ENCODE peak calls at places on chromosomes 3 and 15, in ten cellular contexts. One of them, this sample, is unnamed.

GRCh38 chr3:38579146-38579545 is 70.3 kb downstream of the SCN5A start:
- DNase-seq in glutamatergic neuron: peak
- DNase-seq in uterus: no peak
- DNase-seq in BJ: no peak
- DNase-seq in heart left ventricle: peak
- DNase-seq in fibroblast of lung: no peak
- DNase-seq in neural crest cell: no peak
- DNase-seq in mucosa of descending colon: no peak
- DNase-seq in bronchial epithelial cell: no peak
- DNase-seq in progenitor cell of endocrine pancreas: peak
- DNase-seq in this sample: no peak

GRCh38 chr3:40387001-40387894 is at the start of gene ENTPD3:
- DNase-seq in glutamatergic neuron: peak
- DNase-seq in uterus: no peak
- DNase-seq in BJ: no peak
- DNase-seq in heart left ventricle: peak
- DNase-seq in fibroblast of lung: no peak
- DNase-seq in neural crest cell: no peak
- DNase-seq in mucosa of descending colon: peak
- DNase-seq in bronchial epithelial cell: peak
- DNase-seq in progenitor cell of endocrine pancreas: peak
- DNase-seq in this sample: no peak

GRCh38 chr3:189276481-189277190 is 104.9 kb downstream of the TPRG1 start:
- DNase-seq in glutamatergic neuron: no peak
- DNase-seq in uterus: no peak
- DNase-seq in BJ: peak
- DNase-seq in heart left ventricle: no peak
- DNase-seq in fibroblast of lung: peak
- DNase-seq in neural crest cell: no peak
- DNase-seq in mucosa of descending colon: no peak
- DNase-seq in bronchial epithelial cell: peak
- DNase-seq in progenitor cell of endocrine pancreas: no peak
- DNase-seq in this sample: no peak

GRCh38 chr3:141050913-141051632 is at the start of gene SPSB4:
- DNase-seq in glutamatergic neuron: peak
- DNase-seq in uterus: peak
- DNase-seq in BJ: no peak
- DNase-seq in heart left ventricle: peak
- DNase-seq in fibroblast of lung: peak
- DNase-seq in neural crest cell: peak
- DNase-seq in mucosa of descending colon: peak
- DNase-seq in bronchial epithelial cell: peak
- DNase-seq in progenitor cell of endocrine pancreas: peak
- DNase-seq in this sample: peak

GRCh38 chr15:83036253-83036652 is 24.8 kb upstream of the C15orf40 start:
- DNase-seq in glutamatergic neuron: no peak
- DNase-seq in uterus: no peak
- DNase-seq in BJ: no peak
- DNase-seq in heart left ventricle: no peak
- DNase-seq in fibroblast of lung: no peak
- DNase-seq in neural crest cell: no peak
- DNase-seq in mucosa of descending colon: no peak
- DNase-seq in bronchial epithelial cell: no peak
- DNase-seq in progenitor cell of endocrine pancreas: no peak
- DNase-seq in this sample: no peak

GRCh38 chr3:45479627-45480026 is 91.3 kb downstream of the LARS2 start:
- DNase-seq in glutamatergic neuron: no peak
- DNase-seq in uterus: no peak
- DNase-seq in BJ: peak
- DNase-seq in heart left ventricle: no peak
- DNase-seq in fibroblast of lung: peak
- DNase-seq in neural crest cell: no peak
- DNase-seq in mucosa of descending colon: no peak
- DNase-seq in bronchial epithelial cell: peak
- DNase-seq in progenitor cell of endocrine pancreas: no peak
- DNase-seq in this sample: no peak

GRCh38 chr3:24272875-24273274 is 221.8 kb downstream of the THRB start:
- DNase-seq in glutamatergic neuron: no peak
- DNase-seq in uterus: no peak
- DNase-seq in BJ: no peak
- DNase-seq in heart left ventricle: no peak
- DNase-seq in fibroblast of lung: no peak
- DNase-seq in neural crest cell: no peak
- DNase-seq in mucosa of descending colon: no peak
- DNase-seq in bronchial epithelial cell: peak
- DNase-seq in progenitor cell of endocrine pancreas: no peak
- DNase-seq in this sample: no peak

GRCh38 chr3:115113367-115113766 is 33.7 kb downstream of the ZBTB20 start:
- DNase-seq in glutamatergic neuron: no peak
- DNase-seq in uterus: no peak
- DNase-seq in BJ: no peak
- DNase-seq in heart left ventricle: no peak
- DNase-seq in fibroblast of lung: peak
- DNase-seq in neural crest cell: no peak
- DNase-seq in mucosa of descending colon: no peak
- DNase-seq in bronchial epithelial cell: no peak
- DNase-seq in progenitor cell of endocrine pancreas: no peak
- DNase-seq in this sample: no peak

GRCh38 chr3:64299206-64299605 is 73.9 kb upstream of the PRICKLE2 start:
- DNase-seq in glutamatergic neuron: no peak
- DNase-seq in uterus: no peak
- DNase-seq in BJ: no peak
- DNase-seq in heart left ventricle: no peak
- DNase-seq in fibroblast of lung: no peak
- DNase-seq in neural crest cell: no peak
- DNase-seq in mucosa of descending colon: no peak
- DNase-seq in bronchial epithelial cell: no peak
- DNase-seq in progenitor cell of endocrine pancreas: no peak
- DNase-seq in this sample: no peak

GRCh38 chr3:64889991-64890390 is 202.2 kb upstream of the ADAMTS9 start:
- DNase-seq in glutamatergic neuron: peak
- DNase-seq in uterus: peak
- DNase-seq in BJ: no peak
- DNase-seq in heart left ventricle: peak
- DNase-seq in fibroblast of lung: peak
- DNase-seq in neural crest cell: no peak
- DNase-seq in mucosa of descending colon: peak
- DNase-seq in bronchial epithelial cell: no peak
- DNase-seq in progenitor cell of endocrine pancreas: no peak
- DNase-seq in this sample: no peak

DNA sequence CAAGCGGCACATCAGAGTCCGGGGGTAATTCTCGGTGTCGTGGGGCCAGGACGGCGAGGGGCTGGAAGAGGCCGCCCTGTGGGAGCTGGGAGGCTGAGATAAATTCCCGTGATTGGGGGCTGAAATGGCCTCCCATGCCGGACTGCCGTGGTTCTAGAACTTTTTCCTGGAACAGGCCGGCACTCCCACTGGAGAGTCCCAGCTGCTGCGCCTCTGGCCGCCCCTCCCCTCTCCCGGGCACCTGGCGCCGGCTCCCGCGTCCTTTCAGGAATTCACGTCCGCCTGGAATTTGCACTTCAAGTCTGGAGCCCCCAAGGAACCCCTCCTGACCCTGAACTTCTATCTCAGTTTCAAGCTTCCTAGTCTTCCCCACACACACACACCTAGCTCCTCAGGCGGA is 10.8 kb upstream of the LRRC2 start:
- DNase-seq in glutamatergic neuron: no peak
- DNase-seq in uterus: no peak
- DNase-seq in BJ: no peak
- DNase-seq in heart left ventricle: no peak
- DNase-seq in fibroblast of lung: no peak
- DNase-seq in neural crest cell: no peak
- DNase-seq in mucosa of descending colon: no peak
- DNase-seq in bronchial epithelial cell: no peak
- DNase-seq in progenitor cell of endocrine pancreas: peak
- DNase-seq in this sample: no peak
- TF ChIP-seq CTCF in glutamatergic neuron: no peak
- TF ChIP-seq CTCF in uterus: no peak
- TF ChIP-seq CTCF in BJ: no peak
- TF ChIP-seq CTCF in heart left ventricle: no peak
- TF ChIP-seq CTCF in fibroblast of lung: no peak
- TF ChIP-seq CTCF in neural crest cell: no peak
- TF ChIP-seq CTCF in mucosa of descending colon: no peak
- TF ChIP-seq CTCF in bronchial epithelial cell: no peak
- TF ChIP-seq CTCF in progenitor cell of endocrine pancreas: no peak
- TF ChIP-seq CTCF in this sample: no peak

GRCh38 chr15:45616901-45617323 is 17.9 kb upstream of the SQOR start:
- DNase-seq in glutamatergic neuron: no peak
- DNase-seq in uterus: no peak
- DNase-seq in BJ: no peak
- DNase-seq in heart left ventricle: no peak
- DNase-seq in fibroblast of lung: no peak
- DNase-seq in neural crest cell: no peak
- DNase-seq in mucosa of descending colon: no peak
- DNase-seq in bronchial epithelial cell: peak
- DNase-seq in progenitor cell of endocrine pancreas: no peak
- DNase-seq in this sample: no peak

GRCh38 chr15:45612790-45613415 is 21.9 kb upstream of the SQOR start:
- DNase-seq in glutamatergic neuron: no peak
- DNase-seq in uterus: no peak
- DNase-seq in BJ: no peak
- DNase-seq in heart left ventricle: no peak
- DNase-seq in fibroblast of lung: peak
- DNase-seq in neural crest cell: no peak
- DNase-seq in mucosa of descending colon: no peak
- DNase-seq in bronchial epithelial cell: peak
- DNase-seq in progenitor cell of endocrine pancreas: no peak
- DNase-seq in this sample: no peak

DNA sequence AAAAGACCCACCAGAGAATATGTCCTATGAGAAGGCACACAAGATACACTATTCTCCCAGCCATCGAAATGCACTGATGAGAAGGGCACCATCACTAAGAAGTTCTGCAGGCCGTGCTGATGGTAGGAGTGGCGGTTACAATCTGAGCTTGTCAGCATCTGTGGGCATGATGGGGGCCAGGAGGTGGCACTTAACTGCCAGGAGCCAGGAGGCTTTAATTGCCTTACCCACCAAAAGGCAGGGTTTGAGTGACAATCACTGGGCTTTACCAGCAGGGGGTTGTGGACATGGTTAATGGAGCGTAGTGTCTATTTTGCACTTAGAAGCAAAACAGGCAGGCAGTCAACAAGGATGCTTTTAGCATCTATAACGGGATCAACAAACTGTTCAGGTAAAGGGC is 16.0 kb upstream of the SQOR start:
- DNase-seq in glutamatergic neuron: peak
- DNase-seq in uterus: no peak
- DNase-seq in BJ: no peak
- DNase-seq in heart left ventricle: no peak
- DNase-seq in fibroblast of lung: no peak
- DNase-seq in neural crest cell: no peak
- DNase-seq in mucosa of descending colon: no peak
- DNase-seq in bronchial epithelial cell: no peak
- DNase-seq in progenitor cell of endocrine pancreas: no peak
- DNase-seq in this sample: no peak
- TF ChIP-seq CTCF in glutamatergic neuron: no peak
- TF ChIP-seq CTCF in uterus: no peak
- TF ChIP-seq CTCF in BJ: no peak
- TF ChIP-seq CTCF in heart left ventricle: no peak
- TF ChIP-seq CTCF in fibroblast of lung: no peak
- TF ChIP-seq CTCF in neural crest cell: no peak
- TF ChIP-seq CTCF in mucosa of descending colon: no peak
- TF ChIP-seq CTCF in bronchial epithelial cell: no peak
- TF ChIP-seq CTCF in progenitor cell of endocrine pancreas: peak
- TF ChIP-seq CTCF in this sample: no peak

DNA sequence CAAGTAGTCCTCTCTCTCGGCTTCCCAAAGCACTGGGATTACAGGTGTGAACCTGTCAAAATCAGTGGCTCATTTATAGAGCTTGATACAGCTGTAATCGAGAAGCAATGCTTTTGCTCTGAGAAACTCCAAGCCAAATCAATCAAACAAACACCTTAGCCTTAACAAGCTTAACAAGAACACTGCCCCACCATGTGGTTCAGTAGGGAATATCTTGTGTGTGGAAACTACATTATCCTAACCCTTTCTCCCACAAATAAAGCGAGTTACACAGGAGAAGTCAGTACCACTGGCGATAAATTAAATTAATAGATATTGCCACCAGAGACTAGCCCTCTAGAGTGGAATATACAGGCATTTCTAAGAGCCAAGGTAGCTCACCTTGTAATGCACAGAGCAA is 13.9 kb downstream of the CDAN1 start:
- DNase-seq in glutamatergic neuron: no peak
- DNase-seq in uterus: no peak
- DNase-seq in BJ: no peak
- DNase-seq in heart left ventricle: no peak
- DNase-seq in fibroblast of lung: peak
- DNase-seq in neural crest cell: no peak
- DNase-seq in mucosa of descending colon: no peak
- DNase-seq in bronchial epithelial cell: peak
- DNase-seq in progenitor cell of endocrine pancreas: no peak
- DNase-seq in this sample: no peak
- TF ChIP-seq CTCF in glutamatergic neuron: no peak
- TF ChIP-seq CTCF in uterus: no peak
- TF ChIP-seq CTCF in BJ: no peak
- TF ChIP-seq CTCF in heart left ventricle: no peak
- TF ChIP-seq CTCF in fibroblast of lung: no peak
- TF ChIP-seq CTCF in neural crest cell: peak
- TF ChIP-seq CTCF in mucosa of descending colon: no peak
- TF ChIP-seq CTCF in bronchial epithelial cell: peak
- TF ChIP-seq CTCF in progenitor cell of endocrine pancreas: peak
- TF ChIP-seq CTCF in this sample: no peak

DNA sequence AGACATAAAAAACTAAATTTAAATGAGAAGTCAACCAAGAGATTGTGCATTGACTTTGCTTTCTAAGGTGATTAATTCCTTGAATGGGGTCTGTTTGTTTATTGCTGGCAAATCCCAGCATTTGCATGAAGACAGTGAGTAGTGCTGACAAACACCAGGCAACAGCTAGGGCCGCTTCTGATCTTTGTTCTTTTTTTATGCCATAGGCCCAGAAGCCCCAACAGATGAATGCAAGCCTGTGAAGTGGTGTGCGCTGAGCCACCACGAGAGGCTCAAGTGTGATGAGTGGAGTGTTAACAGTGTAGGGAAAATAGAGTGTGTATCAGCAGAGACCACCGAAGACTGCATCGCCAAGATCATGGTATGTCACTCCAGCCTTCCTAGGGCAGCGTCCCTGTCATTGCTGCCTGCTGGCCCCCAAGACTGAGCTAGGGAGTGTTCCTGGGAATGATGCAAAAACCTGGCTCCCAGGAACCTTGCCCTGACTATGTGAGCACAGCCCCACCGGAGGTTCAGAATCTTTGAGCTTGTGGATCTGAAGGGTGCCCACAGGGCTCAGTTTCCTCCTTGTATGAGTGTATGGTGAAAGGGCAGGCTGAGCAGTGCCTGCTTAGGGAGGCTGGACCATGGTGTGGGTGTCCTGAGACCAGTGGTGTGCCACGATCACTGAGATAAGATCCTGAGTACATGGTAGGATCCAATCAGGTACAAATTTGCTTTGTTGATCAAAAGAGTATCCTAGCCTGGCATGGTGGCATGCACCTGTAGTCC is 13.0 kb downstream of the TF start:
- DNase-seq in glutamatergic neuron: no peak
- DNase-seq in uterus: no peak
- DNase-seq in BJ: no peak
- DNase-seq in heart left ventricle: no peak
- DNase-seq in fibroblast of lung: no peak
- DNase-seq in neural crest cell: no peak
- DNase-seq in mucosa of descending colon: no peak
- DNase-seq in bronchial epithelial cell: no peak
- DNase-seq in progenitor cell of endocrine pancreas: no peak
- DNase-seq in this sample: no peak
- TF ChIP-seq CTCF in glutamatergic neuron: no peak
- TF ChIP-seq CTCF in uterus: no peak
- TF ChIP-seq CTCF in BJ: no peak
- TF ChIP-seq CTCF in heart left ventricle: no peak
- TF ChIP-seq CTCF in fibroblast of lung: no peak
- TF ChIP-seq CTCF in neural crest cell: no peak
- TF ChIP-seq CTCF in mucosa of descending colon: no peak
- TF ChIP-seq CTCF in bronchial epithelial cell: no peak
- TF ChIP-seq CTCF in progenitor cell of endocrine pancreas: no peak
- TF ChIP-seq CTCF in this sample: no peak